ENCODE peak calls at places on chromosomes 4 and X, in five cellular contexts. T is neural progenitor cell, L is cardiac muscle cell, F is heart left ventricle, Z is aorta. H is an unnamed sample. For H3K36me3, the result is how much of the 10 kb centered on the place peaks cover.

GRCh38 chr4:2092653-2093000 is 33.5 kb downstream of the NAT8L start:
- DNase-seq in T (peak), F (no peak), Z (no peak), L (no peak), H (no peak)

GRCh38 chrX:75603833-75604232 is 81.0 kb upstream of the ZDHHC15 start:
- DNase-seq in T (peak), Z (no peak), L (peak), F (no peak), H (peak)

GRCh38 chr4:94974773-94975172 is 217.0 kb downstream of the BMPR1B start:
- DNase-seq in F (no peak), T (no peak), L (no peak), Z (no peak), H (no peak)

GRCh38 chr4:183797041-183797444 is 108.1 kb upstream of the STOX2 start:
- DNase-seq in T (peak), F (peak), Z (no peak), L (peak), H (peak)

GRCh38 chr4:85370400-85371032 is 104.4 kb upstream of the ARHGAP24 start:
- DNase-seq in T (peak), Z (peak), F (peak), L (peak), H (no peak)

GRCh38 chrX:154812341-154813101 is 7.2 kb upstream of the MPP1 start:
- DNase-seq in F (no peak), T (no peak), L (no peak), Z (no peak), H (no peak)

GRCh38 chrX:31705816-31706215 is 634.0 kb upstream of the FTHL17 start:
- DNase-seq in F (no peak), Z (no peak), L (no peak), T (no peak), H (no peak)

GRCh38 chr4:113293673-113294072 is 244.2 kb downstream of the ANK2 start:
- DNase-seq in T (peak), Z (no peak), L (no peak), F (no peak), H (no peak)

GRCh38 chr4:7068883-7069282 is 1.0 kb upstream of the GRPEL1 start:
- DNase-seq in Z (peak), T (peak), L (peak), F (no peak), H (no peak)

GRCh38 chr4:98584265-98584664 is 74.1 kb downstream of the TSPAN5 start:
- DNase-seq in F (no peak), Z (no peak), L (no peak), T (no peak), H (no peak)

GRCh38 chr4:186592450-186592849 is 37.1 kb upstream of the MTNR1A start:
- DNase-seq in Z (no peak), F (no peak), L (no peak), T (no peak), H (no peak)

GRCh38 chr4:186592961-186593586 is 37.7 kb upstream of the MTNR1A start:
- DNase-seq in Z (no peak), F (no peak), T (no peak), L (no peak), H (no peak)

GRCh38 chr4:186588503-186588902 is 33.1 kb upstream of the MTNR1A start:
- DNase-seq in Z (no peak), T (no peak), F (no peak), L (no peak), H (no peak)

GRCh38 chr4:186593587-186593973 is 38.2 kb upstream of the MTNR1A start:
- DNase-seq in Z (no peak), T (no peak), F (no peak), L (no peak), H (no peak)

DNA sequence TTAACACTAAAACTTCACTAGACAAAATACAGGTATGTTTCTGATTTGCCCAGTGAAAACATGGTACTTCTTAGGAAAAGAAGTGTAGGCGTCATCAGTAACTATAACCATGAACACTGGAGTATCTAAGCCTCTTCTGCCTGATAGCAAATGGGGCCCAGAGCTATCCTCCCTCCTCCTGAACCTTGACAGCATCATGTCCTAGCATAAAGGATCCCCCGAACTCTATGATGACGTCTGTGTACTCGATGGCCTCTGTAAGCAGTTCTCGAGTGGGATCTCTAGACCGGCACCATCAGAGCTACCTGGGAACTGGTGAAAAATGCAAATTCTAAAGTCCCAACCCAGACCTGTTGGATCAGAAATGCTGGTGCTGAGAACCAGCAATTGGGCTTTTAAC is 36.3 kb upstream of the MTNR1A start:
- DNase-seq in Z (no peak), F (no peak), T (no peak), L (no peak), H (no peak)
- H3K36me3 ChIP-seq in Z (under half), F (under half), T (under half), L (under half), H (under half)

GRCh38 chr4:129145222-129145730 is 49.3 kb downstream of the C4orf33 start:
- DNase-seq in Z (no peak), T (no peak), F (no peak), L (no peak), H (no peak)
- H3K4me3 ChIP-seq in Z (no peak), T (no peak), F (no peak), L (no peak), H (no peak)

GRCh38 chr4:119480331-119480730 is 148.3 kb downstream of the PDE5A start:
- DNase-seq in Z (no peak), L (no peak), F (no peak), T (no peak), H (no peak)
- H3K36me3 ChIP-seq in Z (under half), L (under half), F (under half), T (under half), H (under half)

GRCh38 chr4:128285085-128286023 is 2.3 kb downstream of the PGRMC2 start:
- DNase-seq in T (no peak), Z (no peak), F (no peak), L (no peak), H (no peak)
- H3K4me3 ChIP-seq in T (peak), Z (no peak), F (peak), L (peak), H (no peak)

GRCh38 chrX:134426285-134426684 is 33.7 kb upstream of the HPRT1 start:
- DNase-seq in T (no peak), L (peak), Z (no peak), F (no peak), H (no peak)
- H3K36me3 ChIP-seq in T (under half), L (half or more), Z (under half), F (under half), H (under half)

GRCh38 chr4:187176261-187176910 is 452.7 kb upstream of the FAT1 start:
- DNase-seq in Z (no peak), T (no peak), L (no peak), F (no peak), H (no peak)
- H3K4me3 ChIP-seq in Z (no peak), T (no peak), L (no peak), F (no peak), H (no peak)

GRCh38 chr4:110898290-110898689 is 275.4 kb upstream of the PITX2 start:
- DNase-seq in T (no peak), L (no peak), Z (no peak), F (no peak), H (no peak)

GRCh38 chr4:110900206-110900769 is 277.4 kb upstream of the PITX2 start:
- DNase-seq in F (no peak), Z (no peak), L (no peak), T (no peak), H (no peak)

GRCh38 chr4:110902500-110902899 is 279.6 kb upstream of the PITX2 start:
- DNase-seq in Z (no peak), L (no peak), F (no peak), T (no peak), H (no peak)

DNA sequence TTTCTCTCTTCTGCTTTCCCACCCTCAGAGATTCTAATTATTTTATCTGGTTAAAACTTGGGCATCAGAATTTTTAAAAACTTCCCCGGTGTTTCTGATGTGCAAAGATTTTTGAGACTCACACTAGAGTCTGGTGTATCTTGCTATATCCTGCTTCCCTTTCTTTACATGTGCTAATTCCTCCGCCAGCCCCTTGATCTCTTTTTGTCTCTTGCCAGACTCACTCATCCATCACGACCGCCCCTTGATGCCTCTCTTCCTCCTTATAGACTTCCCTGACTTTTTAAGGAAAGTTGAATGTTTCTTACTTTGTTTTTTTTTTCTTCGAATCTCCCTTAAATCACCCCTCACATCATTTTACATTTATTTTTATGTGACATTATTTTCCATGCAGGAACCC is 274.9 kb upstream of the PITX2 start:
- DNase-seq in L (no peak), F (no peak), Z (no peak), T (peak), H (no peak)
- H3K36me3 ChIP-seq in L (under half), F (under half), Z (under half), T (under half), H (under half)